ENCODE peak calls at places on chromosomes 11 and 22, in nine cellular contexts. X is cardiac fibroblast, N is mammary epithelial cell, K is pancreas, R is tibial nerve, H is HL-60, Z is AG10803, B is K562, O is left ventricle myocardium inferior. P is an unnamed sample.

GRCh38 chr11:114279778-114280532 is 16.2 kb upstream of the NNMT start:
- DNase-seq in X (peak), N (peak), K (no peak), R (no peak), H (no peak), Z (peak), B (no peak), O (no peak), P (no peak)

GRCh38 chr11:118605116-118605867 is 2.1 kb upstream of the PHLDB1 start:
- DNase-seq in X (peak), N (no peak), K (no peak), R (peak), H (no peak), Z (peak), B (peak), O (peak), P (peak)

GRCh38 chr11:7911011-7911410 is 20.1 kb downstream of the OR10A6 start:
- DNase-seq in X (no peak), N (no peak), K (no peak), R (no peak), H (no peak), Z (peak), B (no peak), O (no peak), P (no peak)

GRCh38 chr11:12975149-12975548 is 34.0 kb upstream of the RASSF10 start:
- DNase-seq in X (peak), N (no peak), K (no peak), R (no peak), H (no peak), Z (no peak), B (no peak), O (no peak), P (no peak)

GRCh38 chr11:128294001-128294684 is 293.2 kb downstream of the ETS1 start:
- DNase-seq in X (no peak), N (no peak), K (no peak), R (no peak), H (no peak), Z (no peak), B (no peak), O (no peak), P (no peak)

GRCh38 chr22:20591660-20592310 is 84.4 kb downstream of the MED15 start:
- DNase-seq in X (no peak), N (no peak), K (peak), R (no peak), H (no peak), Z (peak), B (peak), O (no peak), P (no peak)

GRCh38 chr11:68370211-68371111 is 58.1 kb downstream of the LRP5 start:
- DNase-seq in X (peak), N (no peak), K (peak), R (no peak), H (peak), Z (peak), B (no peak), O (peak), P (no peak)

GRCh38 chr11:19508166-19508565 is 204.5 kb upstream of the NAV2 start:
- DNase-seq in X (peak), N (no peak), K (no peak), R (no peak), H (no peak), Z (no peak), B (peak), O (no peak), P (no peak)

GRCh38 chr11:87917111-87917510 is 258.1 kb downstream of the RAB38 start:
- DNase-seq in X (no peak), N (peak), K (no peak), R (no peak), H (no peak), Z (no peak), B (no peak), O (no peak), P (no peak)

GRCh38 chr11:88174627-88175003 is 628 bp downstream of the RAB38 start:
- DNase-seq in X (peak), N (peak), K (peak), R (peak), H (no peak), Z (peak), B (no peak), O (peak), P (peak)

GRCh38 chr11:11148598-11148997 is 204.5 kb downstream of the CSNK2A3 start:
- DNase-seq in X (no peak), N (no peak), K (no peak), R (no peak), H (no peak), Z (no peak), B (no peak), O (no peak), P (no peak)

GRCh38 chr11:10413268-10413667 is 41.8 kb upstream of the AMPD3 start:
- DNase-seq in X (no peak), N (peak), K (no peak), R (no peak), H (peak), Z (no peak), B (no peak), O (no peak), P (no peak)

GRCh38 chr22:20823264-20823663 is 35.3 kb downstream of the PI4KA start:
- DNase-seq in X (no peak), N (no peak), K (no peak), R (no peak), H (no peak), Z (no peak), B (no peak), O (no peak), P (no peak)

GRCh38 chr11:2670541-2671100 is 29.2 kb downstream of the KCNQ1OT1 start:
- DNase-seq in X (no peak), N (no peak), K (no peak), R (no peak), H (no peak), Z (no peak), B (no peak), O (no peak), P (no peak)

GRCh38 chr11:126416542-126417090 is 61.1 kb downstream of the ST3GAL4 start:
- DNase-seq in X (peak), N (no peak), K (peak), R (peak), H (no peak), Z (peak), B (no peak), O (peak), P (peak)

GRCh38 chr22:43127166-43127908 is 15.9 kb downstream of the MCAT start:
- DNase-seq in X (no peak), N (peak), K (no peak), R (no peak), H (no peak), Z (no peak), B (peak), O (no peak), P (no peak)

GRCh38 chr11:113505541-113506375 is 30.6 kb upstream of the DRD2 start:
- DNase-seq in X (peak), N (peak), K (no peak), R (peak), H (no peak), Z (peak), B (no peak), O (no peak), P (no peak)

GRCh38 chr11:8801121-8801520 is 109.9 kb upstream of the AKIP1 start:
- DNase-seq in X (no peak), N (no peak), K (no peak), R (no peak), H (no peak), Z (no peak), B (no peak), O (no peak), P (no peak)

GRCh38 chr11:23585700-23586099 is 725.4 kb upstream of the CCDC179 start:
- DNase-seq in X (no peak), N (no peak), K (no peak), R (no peak), H (no peak), Z (no peak), B (no peak), O (no peak), P (no peak)

GRCh38 chr11:47430524-47430923 is 4.3 kb upstream of the PSMC3 start:
- DNase-seq in X (no peak), N (no peak), K (no peak), R (no peak), H (no peak), Z (no peak), B (no peak), O (no peak), P (no peak)

GRCh38 chr22:40446203-40446602 is 75.8 kb downstream of the SGSM3 start:
- DNase-seq in X (no peak), N (no peak), K (no peak), R (no peak), H (no peak), Z (no peak), B (no peak), O (no peak), P (no peak)

GRCh38 chr11:44484211-44484610 is 81.3 kb upstream of the CD82 start:
- DNase-seq in X (peak), N (peak), K (no peak), R (no peak), H (no peak), Z (peak), B (peak), O (no peak), P (no peak)

GRCh38 chr11:114619659-114620173 is 24.1 kb upstream of the NXPE4 start:
- DNase-seq in X (no peak), N (no peak), K (no peak), R (no peak), H (no peak), Z (no peak), B (no peak), O (no peak), P (no peak)

GRCh38 chr11:106644824-106645223 is 373.5 kb downstream of the GUCY1A2 start:
- DNase-seq in X (peak), N (peak), K (no peak), R (no peak), H (no peak), Z (no peak), B (no peak), O (no peak), P (no peak)

GRCh38 chr11:15941206-15941770 is 415.1 kb downstream of the SOX6 start:
- DNase-seq in X (peak), N (no peak), K (peak), R (peak), H (no peak), Z (peak), B (peak), O (peak), P (peak)

GRCh38 chr11:31768744-31769143 is 42.4 kb downstream of the PAX6 start:
- DNase-seq in X (no peak), N (no peak), K (no peak), R (no peak), H (no peak), Z (no peak), B (no peak), O (no peak), P (no peak)

GRCh38 chr11:34331329-34331728 is 26.5 kb downstream of the ABTB2 start:
- DNase-seq in X (peak), N (peak), K (no peak), R (no peak), H (no peak), Z (peak), B (no peak), O (no peak), P (no peak)

GRCh38 chr11:29962243-29962642 is 54.6 kb downstream of the KCNA4 start:
- DNase-seq in X (no peak), N (peak), K (no peak), R (no peak), H (no peak), Z (no peak), B (no peak), O (no peak), P (no peak)

GRCh38 chr11:11931461-11932055 is 76.9 kb downstream of the DKK3 start:
- DNase-seq in X (peak), N (peak), K (no peak), R (no peak), H (no peak), Z (peak), B (peak), O (no peak), P (peak)

GRCh38 chr11:62392944-62393628 is 25.7 kb upstream of the SCGB1A1 start:
- DNase-seq in X (no peak), N (peak), K (no peak), R (no peak), H (no peak), Z (no peak), B (peak), O (no peak), P (no peak)
- TF ChIP-seq CTCF in X (peak), N (peak), K (no peak), R (no peak), H (no peak), Z (no peak), B (peak), O (no peak), P (no peak)

GRCh38 chr11:890794-891600 is 19.6 kb downstream of the CHID1 start:
- DNase-seq in X (no peak), N (no peak), K (no peak), R (no peak), H (no peak), Z (no peak), B (no peak), O (no peak), P (no peak)

GRCh38 chr11:889686-890475 is 20.7 kb downstream of the CHID1 start:
- DNase-seq in X (no peak), N (no peak), K (no peak), R (no peak), H (no peak), Z (no peak), B (no peak), O (no peak), P (no peak)

GRCh38 chr11:894575-895201 is 15.9 kb downstream of the CHID1 start:
- DNase-seq in X (no peak), N (no peak), K (no peak), R (no peak), H (no peak), Z (no peak), B (no peak), O (no peak), P (no peak)

GRCh38 chr11:893008-893654 is 17.5 kb downstream of the CHID1 start:
- DNase-seq in X (no peak), N (no peak), K (no peak), R (no peak), H (no peak), Z (no peak), B (no peak), O (no peak), P (no peak)

DNA sequence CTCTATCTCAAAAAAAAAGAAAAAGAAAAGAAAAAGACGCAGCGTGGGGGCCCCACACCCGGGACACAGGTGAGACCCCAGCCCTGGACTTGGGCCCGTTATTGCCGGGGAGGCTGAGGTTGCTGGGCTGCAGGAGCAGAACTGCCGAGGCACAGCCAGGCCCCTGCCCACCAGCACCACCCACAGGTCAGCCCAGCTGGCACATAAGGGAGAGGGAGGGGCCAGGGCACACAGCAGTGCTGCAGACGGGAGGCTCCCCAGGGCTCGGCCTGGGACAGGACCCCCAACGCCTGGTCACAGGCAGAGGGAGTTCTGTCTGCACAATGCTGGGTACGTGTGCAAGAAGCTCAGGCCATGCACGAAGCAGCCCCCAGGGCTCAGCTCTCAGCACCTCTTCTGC is 18.5 kb downstream of the CHID1 start:
- DNase-seq in X (no peak), N (no peak), K (no peak), R (no peak), H (no peak), Z (no peak), B (no peak), O (no peak), P (no peak)
- TF ChIP-seq CTCF in X (no peak), N (no peak), K (no peak), R (no peak), H (no peak), Z (no peak), B (no peak), O (no peak), P (no peak)

DNA sequence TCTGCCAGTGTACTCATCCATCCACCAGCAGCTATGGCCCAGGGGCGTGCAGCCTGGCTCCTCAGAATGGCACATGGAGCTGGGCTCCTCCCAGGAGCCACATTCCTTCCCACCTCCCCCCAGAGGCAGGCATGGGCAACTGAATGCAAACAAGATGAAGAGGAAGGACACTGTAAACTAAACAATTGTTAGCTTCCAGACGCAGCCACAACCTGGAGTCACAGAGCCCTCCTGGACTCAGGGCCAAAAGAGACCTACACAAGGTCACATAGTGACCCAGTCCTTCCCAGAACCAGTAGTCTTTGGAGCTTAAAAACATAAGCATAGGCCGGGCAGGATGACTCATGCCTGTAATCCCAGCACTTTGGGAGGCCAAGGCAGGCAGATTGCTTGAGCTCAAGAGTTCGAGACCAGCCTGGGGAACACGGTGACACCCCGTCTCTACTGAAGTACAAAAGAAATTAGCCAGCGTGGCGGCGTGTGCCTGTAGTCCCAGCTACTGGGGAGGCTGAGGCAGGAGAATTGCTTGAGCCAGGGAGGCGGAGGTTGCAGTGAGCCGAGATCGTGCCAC is 30.7 kb upstream of the CLDN5 start:
- DNase-seq in X (peak), N (peak), K (no peak), R (no peak), H (no peak), Z (peak), B (peak), O (no peak), P (no peak)
- TF ChIP-seq CTCF in X (peak), N (peak), K (no peak), R (no peak), H (no peak), Z (peak), B (peak), O (no peak), P (no peak)

GRCh38 chr11:59199546-59200420 is 12.9 kb downstream of the MPEG1 start:
- DNase-seq in X (no peak), N (no peak), K (no peak), R (no peak), H (no peak), Z (no peak), B (no peak), O (no peak), P (no peak)

GRCh38 chr11:59197990-59198389 is 14.7 kb downstream of the MPEG1 start:
- DNase-seq in X (peak), N (no peak), K (peak), R (peak), H (no peak), Z (peak), B (no peak), O (peak), P (no peak)

GRCh38 chr11:59193741-59194140 is 19.0 kb downstream of the MPEG1 start:
- DNase-seq in X (no peak), N (no peak), K (no peak), R (no peak), H (no peak), Z (no peak), B (no peak), O (no peak), P (no peak)

GRCh38 chr11:59195596-59195995 is 17.1 kb downstream of the MPEG1 start:
- DNase-seq in X (no peak), N (no peak), K (no peak), R (no peak), H (no peak), Z (no peak), B (no peak), O (no peak), P (no peak)

DNA sequence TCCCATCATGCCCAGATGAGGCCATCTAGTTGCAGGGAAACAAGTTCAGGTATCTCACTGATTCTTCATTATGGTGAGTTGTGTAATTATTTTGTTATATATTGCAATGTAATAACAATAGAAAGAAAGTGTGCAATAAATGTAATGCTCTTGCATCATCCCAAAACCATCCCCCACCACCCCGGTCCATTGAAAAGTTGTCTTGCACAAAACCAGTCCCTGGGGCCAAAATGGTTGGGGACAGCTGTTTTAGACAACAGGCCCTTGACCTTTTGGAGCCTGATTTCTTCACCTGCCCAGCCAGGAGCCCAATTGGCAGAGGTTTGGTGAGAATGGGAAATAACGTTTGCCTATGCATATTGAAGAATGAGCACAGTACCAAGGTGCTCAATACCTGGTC is 15.9 kb downstream of the MPEG1 start:
- DNase-seq in X (no peak), N (no peak), K (no peak), R (no peak), H (no peak), Z (no peak), B (no peak), O (no peak), P (no peak)
- TF ChIP-seq CTCF in X (no peak), N (no peak), K (no peak), R (no peak), H (no peak), Z (no peak), B (no peak), O (no peak), P (no peak)

GRCh38 chr11:96091476-96091875 is 167.6 kb upstream of the MTMR2 start:
- DNase-seq in X (no peak), N (no peak), K (no peak), R (no peak), H (no peak), Z (no peak), B (no peak), O (no peak), P (no peak)
- TF ChIP-seq CTCF in X (no peak), N (no peak), K (no peak), R (peak), H (no peak), Z (peak), B (peak), O (no peak), P (no peak)

GRCh38 chr22:25358421-25359170 is 139.2 kb downstream of the CRYBB2 start:
- DNase-seq in X (no peak), N (no peak), K (no peak), R (no peak), H (no peak), Z (no peak), B (no peak), O (no peak), P (no peak)
- TF ChIP-seq CTCF in X (no peak), N (no peak), K (no peak), R (no peak), H (no peak), Z (no peak), B (no peak), O (no peak), P (no peak)

GRCh38 chr11:120212926-120213325 is 2.1 kb downstream of the OAF start:
- DNase-seq in X (no peak), N (no peak), K (no peak), R (no peak), H (no peak), Z (no peak), B (no peak), O (no peak), P (no peak)

GRCh38 chr11:120212259-120212888 is 1.5 kb downstream of the OAF start:
- DNase-seq in X (no peak), N (no peak), K (no peak), R (no peak), H (no peak), Z (no peak), B (peak), O (no peak), P (no peak)

GRCh38 chr11:120209750-120210650 is 832 bp upstream of the OAF start:
- DNase-seq in X (no peak), N (no peak), K (no peak), R (no peak), H (no peak), Z (no peak), B (no peak), O (no peak), P (no peak)

GRCh38 chr11:120211522-120212258 is 858 bp downstream of the OAF start:
- DNase-seq in X (no peak), N (no peak), K (no peak), R (no peak), H (no peak), Z (no peak), B (no peak), O (no peak), P (no peak)

GRCh38 chr11:120210651-120211521 is at the start of gene OAF:
- DNase-seq in X (peak), N (peak), K (peak), R (peak), H (peak), Z (peak), B (peak), O (peak), P (peak)
- TF ChIP-seq CTCF in X (no peak), N (peak), K (no peak), R (peak), H (no peak), Z (peak), B (peak), O (peak), P (no peak)

DNA sequence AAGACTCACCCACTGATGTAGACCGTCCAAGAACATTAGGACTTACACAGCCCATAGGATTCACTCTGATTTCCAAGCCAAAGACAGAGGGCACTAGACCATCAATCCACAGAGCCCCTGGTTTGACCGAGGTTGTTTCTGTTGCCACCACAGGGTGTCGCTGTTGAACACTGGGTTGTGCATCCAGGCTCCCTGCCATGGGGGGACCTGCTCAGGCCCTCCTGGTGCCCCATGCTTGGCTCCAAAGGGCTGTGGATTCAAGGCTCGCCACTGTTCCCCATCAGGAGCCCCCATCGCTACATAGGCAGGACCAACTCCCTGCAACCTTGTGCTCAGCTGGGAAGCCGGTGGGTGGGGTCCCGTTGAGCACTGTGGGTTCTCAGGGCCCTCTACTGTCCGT is 128.0 kb upstream of the ANO1 start:
- DNase-seq in X (no peak), N (peak), K (no peak), R (no peak), H (no peak), Z (no peak), B (peak), O (no peak), P (no peak)
- TF ChIP-seq CTCF in X (peak), N (peak), K (no peak), R (no peak), H (peak), Z (peak), B (peak), O (peak), P (peak)

GRCh38 chr22:27723150-27723549 is 78.4 kb downstream of the MN1 start:
- DNase-seq in X (no peak), N (no peak), K (no peak), R (no peak), H (no peak), Z (no peak), B (no peak), O (no peak), P (no peak)
- TF ChIP-seq CTCF in X (peak), N (peak), K (no peak), R (no peak), H (no peak), Z (peak), B (no peak), O (peak), P (peak)